ENCODE peak calls at places on chromosomes 2 and 18, in nine cellular contexts. W, P, F, Q, B, E, G, Z and U are unnamed samples.

GRCh38 chr2:164981217-164981990 is 26.1 kb upstream of the SLC38A11 start:
- DNase-seq in W (no peak), P (peak), F (peak), Q (no peak), B (no peak), E (no peak), G (peak), Z (no peak), U (no peak)

GRCh38 chr2:129103922-129104878 is 785.5 kb upstream of the HS6ST1 start:
- DNase-seq in W (no peak), P (no peak), F (no peak), Q (no peak), B (no peak), E (no peak), G (no peak), Z (no peak), U (no peak)

GRCh38 chr2:102359527-102359926 is 3.9 kb downstream of the IL18R1 start:
- DNase-seq in W (no peak), P (peak), F (peak), Q (no peak), B (no peak), E (no peak), G (no peak), Z (no peak), U (no peak)

GRCh38 chr2:144162652-144163051 is 357.3 kb downstream of the ZEB2 start:
- DNase-seq in W (peak), P (peak), F (no peak), Q (no peak), B (no peak), E (peak), G (no peak), Z (no peak), U (peak)

GRCh38 chr2:102141915-102142828 is at the start of gene IL1R1:
- DNase-seq in W (no peak), P (peak), F (peak), Q (peak), B (peak), E (no peak), G (peak), Z (peak), U (peak)

GRCh38 chr18:5451871-5452270 is 91.9 kb downstream of the EPB41L3 start:
- DNase-seq in W (no peak), P (no peak), F (no peak), Q (no peak), B (no peak), E (no peak), G (no peak), Z (no peak), U (no peak)

GRCh38 chr2:9763356-9764152 is 79.7 kb upstream of the TAF1B start:
- DNase-seq in W (no peak), P (no peak), F (no peak), Q (no peak), B (no peak), E (no peak), G (peak), Z (no peak), U (no peak)

GRCh38 chr18:79567481-79568147 is 112.0 kb upstream of the CTDP1 start:
- DNase-seq in W (no peak), P (peak), F (no peak), Q (peak), B (no peak), E (no peak), G (peak), Z (no peak), U (peak)

GRCh38 chr18:39753178-39753577 is 2187.6 kb upstream of the CELF4 start:
- DNase-seq in W (no peak), P (no peak), F (no peak), Q (no peak), B (no peak), E (no peak), G (no peak), Z (no peak), U (no peak)

GRCh38 chr2:232537079-232537478 is 2.4 kb upstream of the CHRNG start:
- DNase-seq in W (no peak), P (no peak), F (no peak), Q (no peak), B (no peak), E (peak), G (no peak), Z (no peak), U (peak)

DNA sequence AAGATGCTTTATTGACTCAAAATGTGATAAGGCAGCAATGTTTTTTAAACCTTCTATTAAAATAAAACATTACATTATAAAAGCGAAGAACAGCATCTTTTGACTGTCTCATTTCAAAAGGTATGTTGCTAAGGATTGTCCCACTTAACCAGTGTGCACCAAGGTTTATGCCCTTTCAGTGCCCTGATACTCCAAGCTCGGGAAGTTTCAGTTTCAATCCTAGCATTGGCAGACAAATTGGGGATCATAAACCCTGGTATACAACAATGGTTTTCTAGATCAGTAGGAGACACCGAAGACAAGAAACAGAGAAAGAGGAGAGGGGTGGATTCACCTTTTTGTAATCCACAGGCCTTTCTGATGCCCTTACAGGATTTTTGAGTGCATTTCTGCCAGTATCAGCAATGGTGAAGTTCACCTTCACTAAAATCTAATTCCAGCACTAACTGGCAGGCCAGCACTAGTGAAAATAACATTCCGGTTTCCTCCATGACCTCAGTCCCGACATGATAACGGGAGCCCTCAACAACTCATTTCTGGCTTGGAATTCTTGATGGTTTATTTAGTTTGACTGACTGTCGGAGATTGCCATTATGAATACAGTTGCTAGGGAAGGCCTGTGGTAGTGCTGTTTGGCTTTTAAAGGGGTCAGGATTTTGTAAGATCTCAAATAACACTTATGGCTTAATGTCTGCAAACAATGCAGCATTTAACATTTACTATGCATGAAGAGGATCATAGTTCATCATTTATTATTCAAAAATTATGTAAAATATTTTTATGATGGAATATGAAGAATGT is 33.3 kb upstream of the FIGN start:
- DNase-seq in W (no peak), P (no peak), F (no peak), Q (no peak), B (no peak), E (no peak), G (no peak), Z (no peak), U (no peak)
- H3K4me2 ChIP-seq in W (no peak), P (no peak), F (no peak), Q (no peak), B (no peak), E (no peak), G (no peak), Z (no peak), U (no peak)

GRCh38 chr18:77124452-77124922 is 8.1 kb downstream of the MBP start:
- DNase-seq in W (no peak), P (no peak), F (no peak), Q (no peak), B (no peak), E (peak), G (peak), Z (no peak), U (no peak)
- H3K4me2 ChIP-seq in W (peak), P (no peak), F (no peak), Q (no peak), B (no peak), E (peak), G (no peak), Z (peak), U (no peak)

GRCh38 chr18:47932170-47932569 is 1.7 kb upstream of the SMAD2 start:
- DNase-seq in W (no peak), P (no peak), F (no peak), Q (no peak), B (no peak), E (no peak), G (no peak), Z (no peak), U (no peak)
- H3K4me2 ChIP-seq in W (no peak), P (peak), F (peak), Q (peak), B (no peak), E (peak), G (no peak), Z (peak), U (peak)

GRCh38 chr2:113602869-113603466 is 24.1 kb upstream of the RABL2A start:
- DNase-seq in W (no peak), P (no peak), F (no peak), Q (no peak), B (no peak), E (peak), G (no peak), Z (no peak), U (no peak)
- H3K4me2 ChIP-seq in W (peak), P (peak), F (no peak), Q (no peak), B (peak), E (peak), G (no peak), Z (peak), U (peak)

GRCh38 chr2:241852116-241852980 is 6.3 kb downstream of the PDCD1 start:
- DNase-seq in W (no peak), P (no peak), F (no peak), Q (no peak), B (peak), E (no peak), G (no peak), Z (no peak), U (peak)

GRCh38 chr2:241852981-241853631 is 5.6 kb downstream of the PDCD1 start:
- DNase-seq in W (no peak), P (no peak), F (no peak), Q (no peak), B (peak), E (no peak), G (no peak), Z (no peak), U (no peak)

GRCh38 chr2:241849616-241850543 is 8.8 kb downstream of the PDCD1 start:
- DNase-seq in W (no peak), P (no peak), F (no peak), Q (no peak), B (peak), E (no peak), G (no peak), Z (no peak), U (peak)

GRCh38 chr2:241850544-241851324 is 8.0 kb downstream of the PDCD1 start:
- DNase-seq in W (no peak), P (no peak), F (no peak), Q (no peak), B (peak), E (no peak), G (no peak), Z (no peak), U (peak)

GRCh38 chr2:241851325-241852115 is 7.2 kb downstream of the PDCD1 start:
- DNase-seq in W (no peak), P (no peak), F (no peak), Q (no peak), B (peak), E (no peak), G (no peak), Z (no peak), U (peak)
- H3K4me2 ChIP-seq in W (no peak), P (no peak), F (no peak), Q (no peak), B (no peak), E (no peak), G (no peak), Z (no peak), U (no peak)

GRCh38 chr2:119085613-119086012 is 72.9 kb downstream of the C1QL2 start:
- DNase-seq in W (no peak), P (no peak), F (no peak), Q (no peak), B (no peak), E (no peak), G (no peak), Z (no peak), U (no peak)
- H3K4me2 ChIP-seq in W (peak), P (no peak), F (no peak), Q (no peak), B (no peak), E (no peak), G (no peak), Z (no peak), U (no peak)

GRCh38 chr2:37350034-37350433 is 5.6 kb downstream of the QPCT start:
- DNase-seq in W (no peak), P (no peak), F (no peak), Q (no peak), B (no peak), E (no peak), G (no peak), Z (no peak), U (no peak)
- H3K4me2 ChIP-seq in W (no peak), P (no peak), F (no peak), Q (no peak), B (no peak), E (no peak), G (no peak), Z (peak), U (no peak)

GRCh38 chr2:236659758-236660150 is 90.1 kb downstream of the ACKR3 start:
- DNase-seq in W (no peak), P (no peak), F (no peak), Q (no peak), B (no peak), E (no peak), G (peak), Z (no peak), U (no peak)
- H3K4me2 ChIP-seq in W (no peak), P (no peak), F (no peak), Q (no peak), B (no peak), E (no peak), G (no peak), Z (peak), U (no peak)

GRCh38 chr2:80530442-80531064 is 226.0 kb upstream of the LRRTM1 start:
- DNase-seq in W (no peak), P (no peak), F (no peak), Q (no peak), B (no peak), E (no peak), G (no peak), Z (no peak), U (no peak)
- H3K4me2 ChIP-seq in W (no peak), P (no peak), F (no peak), Q (no peak), B (no peak), E (no peak), G (no peak), Z (no peak), U (no peak)